ENCODE peak calls at places on chromosomes 12 and 14, in five cellular contexts. R is endothelial cell of umbilical vein, E is testis, I is tibial nerve, V is lower leg skin. S is an unnamed sample.

GRCh38 chr12:55631056-55631455 is 5.6 kb upstream of the OR10P1 start:
- DNase-seq in R (no peak), E (no peak), I (no peak), V (no peak), S (no peak)

GRCh38 chr14:20609215-20610001 is 18.2 kb upstream of the RNASE12 start:
- DNase-seq in R (peak), E (peak), I (peak), V (peak), S (peak)

GRCh38 chr12:79451988-79452387 is 238.8 kb downstream of the PAWR start:
- DNase-seq in R (peak), E (peak), I (peak), V (peak), S (no peak)

GRCh38 chr14:63163306-63163705 is 40.9 kb upstream of the RHOJ start:
- DNase-seq in R (no peak), E (no peak), I (no peak), V (no peak), S (no peak)

GRCh38 chr12:4719821-4720636 is at the start of gene GALNT8:
- DNase-seq in R (peak), E (no peak), I (no peak), V (no peak), S (no peak)

GRCh38 chr12:77998236-77998786 is 167.6 kb downstream of the NAV3 start:
- DNase-seq in R (no peak), E (no peak), I (no peak), V (no peak), S (no peak)

GRCh38 chr14:89621791-89622638 is 205.0 kb upstream of the FOXN3 start:
- DNase-seq in R (no peak), E (no peak), I (no peak), V (no peak), S (no peak)

GRCh38 chr14:70472253-70473159 is 20.5 kb downstream of the ADAM21 start:
- DNase-seq in R (no peak), E (no peak), I (no peak), V (no peak), S (no peak)

GRCh38 chr14:23409475-23409874 is 1.4 kb upstream of the MYH6 start:
- DNase-seq in R (no peak), E (no peak), I (no peak), V (no peak), S (no peak)

GRCh38 chr12:112243255-112243965 is 118.0 kb downstream of the TRAFD1 start:
- DNase-seq in R (no peak), E (no peak), I (no peak), V (no peak), S (no peak)

GRCh38 chr14:55976219-55976618 is 142.0 kb upstream of the PELI2 start:
- DNase-seq in R (peak), E (no peak), I (no peak), V (no peak), S (no peak)

GRCh38 chr12:41552507-41553047 is 364.5 kb downstream of the PDZRN4 start:
- DNase-seq in R (peak), E (no peak), I (no peak), V (no peak), S (no peak)

GRCh38 chr12:53567961-53568360 is 58.2 kb downstream of the ATF7 start:
- DNase-seq in R (no peak), E (no peak), I (no peak), V (no peak), S (no peak)

GRCh38 chr14:48614003-48614402 is 938.6 kb upstream of the MDGA2 start:
- DNase-seq in R (no peak), E (no peak), I (no peak), V (no peak), S (no peak)

GRCh38 chr14:98167253-98167652 is 1104.7 kb downstream of the BCL11B start:
- DNase-seq in R (no peak), E (no peak), I (no peak), V (no peak), S (no peak)

GRCh38 chr14:83548061-83548839 is 1981.7 kb upstream of the FLRT2 start:
- DNase-seq in R (peak), E (no peak), I (no peak), V (no peak), S (no peak)

GRCh38 chr14:71478542-71478941 is 453.7 kb upstream of the RGS6 start:
- DNase-seq in R (no peak), E (no peak), I (no peak), V (no peak), S (peak)

GRCh38 chr12:109962388-109962787 is 33.8 kb downstream of the GIT2 start:
- DNase-seq in R (no peak), E (no peak), I (no peak), V (no peak), S (no peak)

GRCh38 chr14:50666772-50667490 is 1.2 kb downstream of the SAV1 start:
- DNase-seq in R (peak), E (peak), I (peak), V (peak), S (peak)

GRCh38 chr14:53470351-53471043 is 317.4 kb upstream of the DDHD1 start:
- DNase-seq in R (no peak), E (no peak), I (no peak), V (no peak), S (no peak)

GRCh38 chr14:101102875-101103274 is 199.4 kb upstream of the RTL1 start:
- DNase-seq in R (no peak), E (peak), I (no peak), V (peak), S (no peak)

GRCh38 chr12:80766897-80767296 is 50.2 kb downstream of the MYF5 start:
- DNase-seq in R (no peak), E (no peak), I (no peak), V (no peak), S (no peak)

GRCh38 chr14:49852351-49853157 is at the start of gene NEMF:
- DNase-seq in R (peak), E (peak), I (peak), V (peak), S (peak)

GRCh38 chr12:12392428-12392827 is 35.5 kb downstream of the BORCS5 start:
- DNase-seq in R (no peak), E (no peak), I (no peak), V (no peak), S (peak)

GRCh38 chr12:53214687-53215455 is 7.8 kb upstream of the ITGB7 start:
- DNase-seq in R (peak), E (no peak), I (no peak), V (no peak), S (no peak)

GRCh38 chr14:75182820-75183219 is 6.4 kb upstream of the TMED10 start:
- DNase-seq in R (no peak), E (no peak), I (peak), V (no peak), S (no peak)

GRCh38 chr14:84825481-84825880 is 704.5 kb upstream of the FLRT2 start:
- DNase-seq in R (no peak), E (no peak), I (no peak), V (no peak), S (no peak)

GRCh38 chr12:97960741-97961608 is 498.4 kb downstream of the RMST start:
- DNase-seq in R (peak), E (peak), I (peak), V (no peak), S (peak)

GRCh38 chr14:79708991-79709390 is 502.3 kb downstream of the DIO2 start:
- DNase-seq in R (no peak), E (no peak), I (no peak), V (no peak), S (no peak)

GRCh38 chr12:21941522-21942376 is 523 bp upstream of the ABCC9 start:
- DNase-seq in R (peak), E (peak), I (peak), V (peak), S (no peak)
- TF ChIP-seq POLR2A in R (no peak), E (no peak), I (no peak), V (no peak), S (no peak)

DNA sequence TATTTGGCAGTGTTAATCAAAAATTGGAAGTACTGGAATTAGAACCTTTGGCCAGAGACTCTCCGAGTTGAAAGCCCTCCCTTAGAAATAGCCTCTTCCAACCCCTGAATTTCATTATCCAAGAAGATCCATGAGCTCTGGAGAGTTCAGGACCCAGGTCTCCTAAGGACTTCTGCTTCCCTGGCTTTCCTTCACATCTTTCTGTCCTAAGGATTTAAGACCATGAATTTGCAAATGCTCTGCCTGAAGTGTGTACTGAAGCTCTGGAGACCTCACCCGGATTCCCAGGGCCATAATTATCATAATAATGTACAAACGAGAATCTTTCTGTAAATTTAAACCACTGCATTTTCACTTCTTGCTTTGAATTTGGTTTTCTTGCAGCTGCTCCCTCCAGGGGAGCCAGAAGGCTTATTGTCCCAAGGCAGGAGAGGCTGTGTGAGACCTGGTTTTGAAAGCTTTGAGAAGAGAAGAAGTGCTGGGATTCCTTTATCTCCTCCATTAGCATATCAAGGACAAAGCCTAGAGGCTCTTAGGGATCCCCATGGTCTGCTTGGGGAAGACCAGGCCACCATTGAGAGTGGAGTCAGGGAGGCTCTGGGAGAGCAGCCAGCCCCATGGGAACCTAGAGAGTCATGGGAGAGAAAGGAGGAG is 41.1 kb downstream of the GLRX5 start:
- DNase-seq in R (no peak), E (no peak), I (no peak), V (no peak), S (no peak)
- TF ChIP-seq POLR2A in R (no peak), E (no peak), I (no peak), V (no peak), S (no peak)

GRCh38 chr12:116078396-116078795 is 199.1 kb downstream of the MED13L start:
- DNase-seq in R (no peak), E (no peak), I (no peak), V (no peak), S (no peak)

GRCh38 chr12:116074686-116075085 is 202.8 kb downstream of the MED13L start:
- DNase-seq in R (no peak), E (no peak), I (no peak), V (no peak), S (no peak)

GRCh38 chr12:116075251-116075650 is 202.2 kb downstream of the MED13L start:
- DNase-seq in R (peak), E (no peak), I (no peak), V (no peak), S (no peak)

GRCh38 chr12:116076399-116076798 is 201.1 kb downstream of the MED13L start:
- DNase-seq in R (no peak), E (no peak), I (no peak), V (no peak), S (no peak)

GRCh38 chr12:116077431-116077830 is 200.1 kb downstream of the MED13L start:
- DNase-seq in R (no peak), E (no peak), I (no peak), V (no peak), S (no peak)
- TF ChIP-seq POLR2A in R (no peak), E (no peak), I (no peak), V (no peak), S (no peak)

GRCh38 chr12:94262228-94263010 is 114.0 kb downstream of the PLXNC1 start:
- DNase-seq in R (peak), E (peak), I (peak), V (peak), S (peak)
- TF ChIP-seq POLR2A in R (no peak), E (no peak), I (peak), V (no peak), S (no peak)

GRCh38 chr12:6958609-6959375 is 7.6 kb downstream of the PTPN6 start:
- DNase-seq in R (no peak), E (no peak), I (no peak), V (no peak), S (no peak)
- TF ChIP-seq POLR2A in R (no peak), E (no peak), I (no peak), V (no peak), S (no peak)

GRCh38 chr12:57087689-57088441 is 1.0 kb upstream of the NAB2 start:
- DNase-seq in R (peak), E (peak), I (peak), V (peak), S (peak)
- TF ChIP-seq POLR2A in R (no peak), E (no peak), I (no peak), V (peak), S (peak)

DNA sequence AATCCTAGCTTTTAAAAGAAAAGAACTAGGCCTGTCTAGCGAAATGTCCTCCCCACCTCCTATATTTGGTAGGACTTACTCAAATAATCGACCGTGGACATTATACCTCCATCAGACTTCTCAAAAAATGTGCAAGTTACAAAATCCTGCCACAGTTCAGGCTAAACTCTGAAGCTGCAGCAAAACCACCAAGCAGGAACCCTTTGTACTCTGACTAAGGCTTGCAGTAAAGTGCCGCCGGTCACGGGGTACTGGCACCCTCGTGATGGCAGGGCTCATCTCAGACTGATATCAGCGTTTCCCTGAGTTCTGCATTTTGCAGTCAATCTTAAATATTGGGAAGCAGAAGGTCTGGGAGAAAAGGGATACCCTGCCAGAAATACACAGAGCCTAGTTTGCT is 17.1 kb downstream of the SLC11A2 start:
- DNase-seq in R (no peak), E (peak), I (peak), V (peak), S (peak)
- TF ChIP-seq POLR2A in R (no peak), E (no peak), I (peak), V (no peak), S (peak)

DNA sequence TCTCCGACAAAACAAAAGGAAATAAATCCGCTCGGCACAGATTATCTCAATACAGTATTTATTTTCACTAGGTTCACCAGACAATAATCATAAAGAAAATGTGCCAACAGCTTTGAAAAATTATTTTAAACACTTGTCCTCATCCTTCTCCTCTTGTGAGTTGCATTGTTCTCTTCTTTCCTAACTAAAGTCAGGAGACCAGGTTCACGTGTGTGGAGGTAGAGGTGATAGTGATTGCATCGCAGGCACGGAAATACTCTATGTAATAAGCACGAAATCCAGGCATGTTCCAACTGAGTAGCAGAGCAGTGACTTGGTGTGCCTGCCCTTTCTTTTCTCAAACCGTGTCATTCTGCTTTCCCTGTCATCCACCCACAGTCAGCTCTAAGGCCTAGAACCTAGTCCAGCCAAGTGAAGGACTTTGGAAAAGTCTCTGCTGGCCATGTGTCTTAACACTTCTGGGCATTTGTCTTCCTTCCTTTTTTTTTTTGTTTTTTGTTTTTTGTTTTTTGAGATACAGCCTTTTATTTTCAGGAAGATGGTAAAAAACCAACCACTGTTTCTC is 939 bp upstream of the SEL1L start:
- DNase-seq in R (no peak), E (no peak), I (no peak), V (no peak), S (no peak)
- TF ChIP-seq POLR2A in R (no peak), E (no peak), I (no peak), V (no peak), S (no peak)

GRCh38 chr14:77794357-77794756 is 5.6 kb upstream of the ADCK1 start:
- DNase-seq in R (no peak), E (no peak), I (no peak), V (no peak), S (no peak)

GRCh38 chr14:77800814-77801213 is 905 bp downstream of the ADCK1 start:
- DNase-seq in R (no peak), E (no peak), I (no peak), V (no peak), S (no peak)

GRCh38 chr14:77805703-77806102 is 5.8 kb downstream of the ADCK1 start:
- DNase-seq in R (no peak), E (no peak), I (no peak), V (no peak), S (no peak)

GRCh38 chr14:77804592-77804991 is 4.7 kb downstream of the ADCK1 start:
- DNase-seq in R (peak), E (peak), I (no peak), V (no peak), S (peak)

DNA sequence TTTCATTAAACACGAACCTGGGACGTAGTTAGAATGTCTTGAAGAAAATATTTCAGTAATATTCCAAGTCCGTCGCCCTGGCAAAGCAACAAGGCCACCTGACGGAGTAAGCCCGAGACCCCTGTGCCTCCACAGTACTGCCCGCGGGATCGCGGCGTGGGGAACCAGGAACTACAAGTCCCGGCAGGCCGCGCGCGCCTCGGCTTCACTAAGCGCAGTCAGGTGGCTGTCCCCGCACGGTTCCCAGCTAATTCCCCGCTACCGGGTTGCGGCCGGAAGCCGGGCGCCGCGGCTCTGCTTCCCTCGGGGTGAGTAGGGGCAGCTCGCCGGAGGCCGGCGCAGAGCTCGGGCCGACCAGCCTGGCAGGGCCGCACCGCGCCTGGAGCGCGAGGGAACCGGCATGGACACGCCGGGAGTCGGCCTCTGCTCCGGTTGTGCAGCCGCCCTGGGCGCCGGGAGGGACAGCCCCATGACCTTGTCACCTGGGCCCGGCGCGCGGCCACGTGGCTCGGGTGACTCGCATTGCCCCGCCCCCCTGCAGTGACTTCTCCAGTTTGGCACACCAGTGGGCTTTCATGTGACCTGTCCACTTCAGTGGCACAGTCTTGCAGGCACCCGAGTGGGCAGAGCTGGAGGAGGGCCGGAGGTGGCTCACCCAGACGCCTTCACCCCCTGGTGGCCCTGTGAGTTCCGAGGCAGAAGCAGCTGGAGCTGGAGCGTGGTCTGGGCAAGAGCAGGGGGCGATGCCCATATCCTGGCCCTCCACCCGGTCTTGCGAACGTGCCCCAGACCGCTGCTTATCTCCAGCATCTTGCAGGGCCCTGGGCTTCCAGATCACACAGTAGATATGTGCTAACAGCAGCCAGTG is at the start of gene ADCK1:
- DNase-seq in R (peak), E (peak), I (peak), V (peak), S (peak)
- TF ChIP-seq POLR2A in R (peak), E (no peak), I (peak), V (no peak), S (peak)

GRCh38 chr14:93049295-93049694 is 66.4 kb downstream of the ITPK1 start:
- DNase-seq in R (peak), E (no peak), I (no peak), V (no peak), S (no peak)
- TF ChIP-seq POLR2A in R (no peak), E (no peak), I (no peak), V (no peak), S (no peak)